ENCODE peak calls at places on chromosome 21, in seven cellular contexts. K is neuronal stem cell; Y is activated CD4-positive, CD25-positive, alpha-beta regulatory T cell treated with anti-CD3 and anti-CD28 coated beads, Interleukin-2, amount 50 U/mL, for 72 hours; R is adipocyte; Q is GM13977; N is naive thymus-derived CD8-positive, alpha-beta T cell; A is NCI-H1105. J is an unnamed sample.

GRCh38 chr21:34915364-34915834 is 133.7 kb downstream of the RUNX1 start:
- DNase-seq in K (no peak), Y (no peak), R (peak), Q (no peak), N (no peak), A (no peak), J (no peak)

GRCh38 chr21:9760398-9761074 is 760.8 kb upstream of the TPTE start:
- DNase-seq in K (no peak), Y (no peak), R (no peak), Q (no peak), N (no peak), A (no peak), J (no peak)

GRCh38 chr21:17463441-17463840 is 49.4 kb upstream of the CXADR start:
- DNase-seq in K (no peak), Y (no peak), R (peak), Q (no peak), N (no peak), A (no peak), J (no peak)

GRCh38 chr21:41769521-41769920 is 2.7 kb upstream of the RIPK4 start:
- DNase-seq in K (no peak), Y (no peak), R (no peak), Q (peak), N (no peak), A (no peak), J (no peak)

GRCh38 chr21:45264146-45264918 is 23.4 kb downstream of the POFUT2 start:
- DNase-seq in K (no peak), Y (peak), R (no peak), Q (no peak), N (no peak), A (no peak), J (no peak)

GRCh38 chr21:42429021-42429420 is 25.3 kb downstream of the UBASH3A start:
- DNase-seq in K (no peak), Y (no peak), R (no peak), Q (no peak), N (no peak), A (no peak), J (no peak)

GRCh38 chr21:33403786-33404571 is 766 bp downstream of the IFNGR2 start:
- DNase-seq in K (peak), Y (peak), R (peak), Q (no peak), N (no peak), A (peak), J (peak)

GRCh38 chr21:15524855-15525254 is 204.9 kb upstream of the USP25 start:
- DNase-seq in K (no peak), Y (no peak), R (no peak), Q (no peak), N (no peak), A (no peak), J (no peak)

GRCh38 chr21:36783612-36784383 is 84.9 kb downstream of the SIM2 start:
- DNase-seq in K (no peak), Y (no peak), R (peak), Q (no peak), N (no peak), A (no peak), J (no peak)

GRCh38 chr21:34280987-34281386 is 82.8 kb upstream of the KCNE2 start:
- DNase-seq in K (no peak), Y (no peak), R (no peak), Q (no peak), N (no peak), A (no peak), J (no peak)

GRCh38 chr21:32281531-32281930 is 2.7 kb upstream of the MIS18A start:
- DNase-seq in K (no peak), Y (no peak), R (no peak), Q (no peak), N (no peak), A (no peak), J (no peak)

GRCh38 chr21:31236528-31236927 is 107.5 kb downstream of the TIAM1 start:
- DNase-seq in K (no peak), Y (no peak), R (no peak), Q (no peak), N (no peak), A (no peak), J (no peak)